ENCODE peak calls at places on chromosomes 4 and X, in six cellular contexts. H, E, R, B, W and P are unnamed samples.

GRCh38 chrX:24305905-24306304 is 8.0 kb downstream of the SUPT20HL2 start:
- DNase-seq in B (no peak), R (peak; percentile 72), H (no peak), E (no peak), W (no peak), P (no peak)

GRCh38 chr4:123477804-123478209 is 81.2 kb downstream of the SPRY1 start:
- DNase-seq in B (no peak), W (no peak), E (no peak), R (no peak), H (no peak), P (no peak)

GRCh38 chr4:155570661-155571060 is 96.0 kb upstream of the GUCY1A1 start:
- DNase-seq in E (no peak), H (no peak), R (no peak), B (no peak), W (no peak), P (no peak)

GRCh38 chr4:122005064-122005755 is 53.4 kb upstream of the TRPC3 start:
- DNase-seq in W (no peak), E (no peak), R (no peak), H (no peak), B (no peak), P (no peak)

GRCh38 chrX:143633530-143634372 is 2.1 kb downstream of the SLITRK4 start:
- DNase-seq in R (no peak), B (peak; percentile 13), W (no peak), H (no peak), E (no peak), P (no peak)

GRCh38 chr4:113350576-113350975 is 301.1 kb downstream of the ANK2 start:
- DNase-seq in B (no peak), W (no peak), E (no peak), R (no peak), H (no peak), P (no peak)

GRCh38 chr4:55733874-55734437 is 85.6 kb upstream of the EXOC1L start:
- DNase-seq in W (no peak), R (no peak), H (no peak), E (peak; percentile 56), B (no peak), P (no peak)

GRCh38 chrX:68146054-68146453 is 287.2 kb downstream of the OPHN1 start:
- DNase-seq in W (no peak), E (peak; percentile 56), R (no peak), B (no peak), H (no peak), P (no peak)

GRCh38 chr4:155999743-156000142 is 46.1 kb upstream of the CTSO start:
- DNase-seq in E (no peak), H (no peak), B (peak; percentile 63), W (peak; percentile 56), R (no peak), P (no peak)

GRCh38 chrX:131288738-131289511 is at the start of gene IGSF1:
- DNase-seq in B (peak; percentile 79), H (no peak), W (peak; percentile 67), E (peak; percentile 34), R (peak; percentile 43), P (peak; percentile 21)

GRCh38 chrX:129748265-129748664 is 9.5 kb downstream of the XPNPEP2 start:
- DNase-seq in B (no peak), E (no peak), W (no peak), H (no peak), R (no peak), P (no peak)

GRCh38 chrX:120015145-120016067 is 62.1 kb downstream of the RHOXF2B start:
- DNase-seq in E (no peak), H (no peak), R (peak; percentile 49), B (no peak), W (no peak), P (no peak)

GRCh38 chr4:121269001-121269400 is 104.9 kb upstream of the TNIP3 start:
- DNase-seq in H (no peak), R (no peak), E (no peak), W (no peak), B (no peak), P (no peak)

GRCh38 chrX:97332963-97333362 is 449.3 kb downstream of the RPA4 start:
- DNase-seq in R (no peak), W (no peak), E (no peak), B (no peak), H (no peak), P (no peak)

GRCh38 chr4:74038161-74039064 is at the start of gene CXCL3:
- DNase-seq in B (peak; percentile 67), E (peak; percentile 72), H (no peak), W (no peak), R (peak; percentile 62), P (peak; percentile 33)

GRCh38 chr4:114028071-114028470 is 48.6 kb upstream of the ARSJ start:
- DNase-seq in H (no peak), B (no peak), W (no peak), E (no peak), R (no peak), P (no peak)

GRCh38 chr4:40238700-40239548 is 42.1 kb downstream of the RHOH start:
- DNase-seq in E (peak; percentile 56), W (no peak), B (no peak), R (no peak), H (no peak), P (no peak)

GRCh38 chr4:113575391-113575790 is 186.1 kb downstream of the CAMK2D start:
- DNase-seq in W (no peak), E (no peak), R (no peak), B (no peak), H (no peak), P (no peak)

GRCh38 chr4:68180858-68181531 is 51.3 kb upstream of the TMPRSS11F start:
- DNase-seq in B (no peak), R (no peak), H (no peak), W (no peak), E (peak; percentile 52), P (no peak)

GRCh38 chr4:17515724-17516407 is 901 bp downstream of the CLRN2 start:
- DNase-seq in R (no peak), H (no peak), E (no peak), W (no peak), B (no peak), P (no peak)

GRCh38 chr4:23828779-23829178 is 61.1 kb downstream of the PPARGC1A start:
- DNase-seq in H (no peak), R (no peak), W (no peak), E (no peak), B (no peak), P (no peak)

GRCh38 chr4:176708771-176709311 is 83.9 kb downstream of the VEGFC start:
- DNase-seq in W (no peak), H (no peak), E (no peak), B (no peak), R (no peak), P (no peak)

GRCh38 chr4:6674500-6675149 is 19.1 kb upstream of the S100P start:
- DNase-seq in B (peak; percentile 40), W (no peak), E (peak; percentile 66), H (peak; percentile 60), R (no peak), P (no peak)

GRCh38 chr4:31228068-31228467 is 507.9 kb downstream of the PCDH7 start:
- DNase-seq in B (no peak), R (no peak), H (no peak), W (no peak), E (no peak), P (no peak)

GRCh38 chrX:20989361-20989760 is 384.9 kb upstream of the CNKSR2 start:
- DNase-seq in R (no peak), B (no peak), E (no peak), H (no peak), W (no peak), P (no peak)

GRCh38 chrX:49792376-49792775 is 36.7 kb upstream of the PAGE4 start:
- DNase-seq in H (no peak), R (no peak), E (no peak), W (no peak), B (no peak), P (no peak)

GRCh38 chr4:137576437-137576836 is 44.1 kb upstream of the PCDH18 start:
- DNase-seq in H (no peak), E (no peak), R (no peak), B (no peak), W (no peak), P (no peak)

GRCh38 chrX:117996408-117996807 is 120.2 kb downstream of the KLHL13 start:
- DNase-seq in W (no peak), R (no peak), E (no peak), H (no peak), B (no peak), P (no peak)

GRCh38 chrX:117995378-117995777 is 121.2 kb downstream of the KLHL13 start:
- DNase-seq in R (no peak), E (no peak), W (no peak), B (no peak), H (no peak), P (no peak)

GRCh38 chrX:117996918-117997480 is 119.6 kb downstream of the KLHL13 start:
- DNase-seq in W (no peak), E (no peak), B (no peak), R (no peak), H (no peak), P (no peak)

GRCh38 chrX:117998171-117998570 is 118.4 kb downstream of the KLHL13 start:
- DNase-seq in W (no peak), H (no peak), B (no peak), E (no peak), R (no peak), P (no peak)

GRCh38 chrX:118000518-118000917 is 116.1 kb downstream of the KLHL13 start:
- DNase-seq in R (no peak), E (no peak), B (no peak), W (no peak), H (no peak), P (no peak)
- TF ChIP-seq POLR2A in R (no peak), E (no peak), B (no peak), W (no peak), H (no peak), P (no peak)

DNA sequence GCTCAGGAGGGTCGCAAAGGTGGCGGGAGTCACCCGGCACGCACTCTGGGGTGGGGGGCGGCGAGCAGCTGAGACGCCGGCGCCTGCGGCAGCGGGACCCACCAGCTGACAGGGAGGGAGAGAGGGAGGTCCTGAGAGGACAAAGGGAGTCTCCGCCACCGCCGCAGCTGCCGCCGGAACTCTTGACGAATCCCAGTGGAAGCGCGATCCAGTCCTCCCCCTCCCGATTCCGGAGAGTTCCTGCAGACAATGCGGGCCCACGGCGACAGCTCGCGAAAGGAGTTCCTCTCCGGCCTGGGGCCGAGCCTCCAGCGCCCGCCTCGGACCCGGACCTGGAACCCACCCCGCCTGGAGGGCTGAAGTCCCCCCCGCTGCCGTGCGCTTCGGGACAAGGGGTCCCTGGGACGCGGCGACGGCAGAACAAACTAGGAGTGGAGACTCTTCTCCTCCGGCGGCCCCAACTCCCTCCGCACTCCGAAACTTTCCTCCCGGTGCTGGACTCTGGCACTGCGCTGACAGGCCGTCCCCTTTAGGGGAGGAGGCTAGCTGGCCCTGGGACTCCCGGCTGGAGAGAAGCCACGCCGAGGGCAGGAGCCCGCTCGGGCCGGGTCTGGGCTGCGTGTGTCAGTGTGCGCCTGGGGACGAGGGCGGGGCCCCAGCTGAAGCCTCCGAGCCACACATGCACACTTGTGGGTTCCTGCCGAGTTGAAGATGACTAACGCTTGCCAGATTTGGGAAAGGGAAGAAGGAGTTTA is at the start of gene ANTXR2:
- DNase-seq in R (peak; percentile 94), B (peak; percentile 89), W (peak; percentile 39), E (peak; percentile 63), H (peak; percentile 50), P (peak; percentile 59)
- TF ChIP-seq POLR2A in R (peak; percentile 32), B (no peak), W (peak; percentile 69), E (peak; percentile 27), H (no peak), P (peak; percentile 77)

GRCh38 chr4:44678094-44679023 is at the start of gene GUF1:
- DNase-seq in E (peak; percentile 88), R (peak; percentile 93), W (peak; percentile 60), H (peak; percentile 59), B (peak; percentile 94), P (peak; percentile 53)
- TF ChIP-seq POLR2A in E (peak; percentile 61), R (peak; percentile 62), W (peak; percentile 95), H (peak; percentile 95), B (no peak), P (peak; percentile 79)

GRCh38 chr4:7904108-7904516 is 35.5 kb downstream of the AFAP1 start:
- DNase-seq in B (no peak), E (no peak), W (no peak), H (no peak), R (no peak), P (no peak)
- TF ChIP-seq POLR2A in B (no peak), E (no peak), W (no peak), H (no peak), R (no peak), P (no peak)